ENCODE peak calls at places on chromosomes 5 and 9, in five cellular contexts. R is GM10248, V is AG10803, X is sigmoid colon, D is AG08396. I is an unnamed sample.
A peak's percentile ranks its signal among the peaks of the same experiment; 100 is the strongest.

GRCh38 chr5:10355071-10355889 is 1.8 kb downstream of the MARCHF6 start:
- DNase-seq in R (peak; percentile 27), D (no peak), X (no peak), V (peak; percentile 88), I (no peak)

GRCh38 chr5:169950333-169950732 is 30.0 kb downstream of the INSYN2B start:
- DNase-seq in D (no peak), V (no peak), R (no peak), X (no peak), I (no peak)

GRCh38 chr5:157390179-157390923 is 69.7 kb upstream of the NIPAL4 start:
- DNase-seq in X (no peak), D (peak; percentile 80), R (no peak), V (peak; percentile 85), I (peak; percentile 95)

GRCh38 chr5:105752801-105753200 is 1917.9 kb downstream of the EFNA5 start:
- DNase-seq in V (no peak), R (no peak), X (no peak), D (no peak), I (no peak)

GRCh38 chr5:172630961-172631360 is 10.1 kb upstream of the NEURL1B start:
- DNase-seq in V (no peak), X (no peak), R (no peak), D (no peak), I (no peak)

GRCh38 chr9:8769153-8769552 is 969.6 kb upstream of the DMAC1 start:
- DNase-seq in R (no peak), X (no peak), V (no peak), D (no peak), I (no peak)

GRCh38 chr9:121975801-121976277 is 117.3 kb downstream of the TTLL11 start:
- DNase-seq in R (no peak), X (no peak), V (peak; percentile 71), D (peak; percentile 30), I (no peak)

GRCh38 chr5:431001-431710 is 11.8 kb upstream of the EXOC3 start:
- DNase-seq in R (peak; percentile 81), D (peak; percentile 71), V (peak; percentile 45), X (peak; percentile 54), I (peak; percentile 36)

GRCh38 chr5:1500411-1501091 is 23.2 kb downstream of the LPCAT1 start:
- DNase-seq in V (no peak), X (peak; percentile 88), R (no peak), D (peak; percentile 46), I (peak; percentile 96)

GRCh38 chr9:85425153-85425611 is 316.6 kb downstream of the AGTPBP1 start:
- DNase-seq in V (peak; percentile 40), R (peak; percentile 73), X (no peak), D (peak; percentile 12), I (peak; percentile 48)

GRCh38 chr9:30935730-30936129 is 1448.7 kb upstream of the ACO1 start:
- DNase-seq in X (no peak), V (no peak), R (no peak), D (no peak), I (no peak)

GRCh38 chr5:172453206-172453985 is 929 bp downstream of the SH3PXD2B start:
- DNase-seq in X (peak; percentile 82), D (peak; percentile 61), R (no peak), V (peak; percentile 64), I (peak; percentile 76)

GRCh38 chr5:128579669-128580068 is 41.6 kb upstream of the FBN2 start:
- DNase-seq in R (no peak), D (no peak), X (no peak), V (no peak), I (no peak)

I was measured in MG63.